ENCODE peak calls at places on chromosomes 3 and 15, in eight cellular contexts. T is HFFc6, C is AG08396, H is T-helper 1 cell, B is GOT3, Z is activated T-cell treated with anti-CD3 and anti-CD28 coated beads for 1 hour, J is NCI-H1694, F is neural crest cell. N is an unnamed sample.
A peak's percentile ranks its signal among the peaks of the same experiment; 100 is the strongest.

GRCh38 chr3:119340436-119340835 is 46.3 kb downstream of the ARHGAP31 start:
- DNase-seq in J (no peak), B (no peak), Z (no peak), H (no peak), F (no peak), C (no peak), T (no peak), N (no peak)

GRCh38 chr3:14685204-14685603 is 10.3 kb downstream of the C3orf20 start:
- DNase-seq in C (no peak), F (no peak), Z (no peak), J (no peak), T (no peak), H (no peak), B (no peak), N (no peak)

GRCh38 chr15:92883643-92884458 is 16.3 kb upstream of the CHD2 start:
- DNase-seq in T (peak; percentile 38), C (no peak), Z (no peak), H (no peak), J (peak; percentile 17), F (no peak), B (no peak), N (no peak)

GRCh38 chr15:98524838-98525540 is 123.3 kb upstream of the IGF1R start:
- DNase-seq in H (no peak), Z (no peak), B (no peak), J (no peak), C (no peak), T (no peak), F (no peak), N (no peak)

GRCh38 chr3:51710631-51711351 is 3.9 kb downstream of the GRM2 start:
- DNase-seq in Z (no peak), C (no peak), J (no peak), T (no peak), B (no peak), H (no peak), F (no peak), N (no peak)

GRCh38 chr15:48592221-48592731 is 53.2 kb downstream of the FBN1 start:
- DNase-seq in F (no peak), H (no peak), J (no peak), C (peak; percentile 45), Z (no peak), T (peak; percentile 99), B (no peak), N (no peak)

GRCh38 chr15:35319354-35319753 is 226.6 kb downstream of the DPH6 start:
- DNase-seq in B (no peak), J (no peak), T (no peak), C (no peak), F (no peak), H (no peak), Z (no peak), N (no peak)

GRCh38 chr15:66287461-66288055 is 5.8 kb upstream of the DIS3L start:
- DNase-seq in J (peak; percentile 19), C (peak; percentile 23), T (no peak), Z (no peak), H (no peak), F (no peak), B (no peak), N (no peak)

GRCh38 chr3:55720614-55721013 is 233.5 kb upstream of the WNT5A start:
- DNase-seq in B (no peak), C (peak; percentile 30), H (no peak), J (peak; percentile 2), F (no peak), Z (no peak), T (peak; percentile 35), N (no peak)

GRCh38 chr3:32440481-32441350 is 49.1 kb downstream of the CMTM7 start:
- DNase-seq in B (no peak), T (peak; percentile 25), H (no peak), J (no peak), C (no peak), Z (no peak), F (no peak), N (no peak)

GRCh38 chr3:179321585-179322322 is 1.1 kb upstream of the ZNF639 start:
- DNase-seq in C (peak; percentile 54), Z (no peak), B (no peak), H (no peak), T (peak; percentile 61), F (peak; percentile 16), J (peak; percentile 16), N (no peak)

GRCh38 chr3:129022114-129022994 is 21.2 kb downstream of the EFCC1 start:
- DNase-seq in H (no peak), F (no peak), C (peak; percentile 59), Z (no peak), B (no peak), J (no peak), T (no peak), N (no peak)

GRCh38 chr3:18559323-18559972 is 134.3 kb upstream of the SATB1 start:
- DNase-seq in H (no peak), J (peak; percentile 0), F (peak; percentile 30), B (no peak), T (peak; percentile 0), Z (no peak), C (peak; percentile 21), N (peak; percentile 14)

GRCh38 chr15:67820992-67821783 is 4.1 kb upstream of the SKOR1 start:
- DNase-seq in J (no peak), T (no peak), H (no peak), B (no peak), F (peak; percentile 67), Z (no peak), C (peak; percentile 88), N (peak; percentile 14)

N was measured in T-helper 17 cell.